ENCODE peak calls at places on chromosome X, in ten cellular contexts. W is IMR-90; Y is CD8-positive, alpha-beta memory T cell; C is heart right ventricle; O is brain microvascular endothelial cell; T is suprapubic skin; M is Peyer's patch; U is fibroblast of lung; N is tibial artery; E is AG04450. F is an unnamed sample.

GRCh38 chrX:110172215-110172614 is 145.7 kb downstream of the AMMECR1 start:
- DNase-seq in O (no peak), U (no peak), M (no peak), E (no peak), Y (no peak), T (no peak), C (no peak), W (no peak), N (no peak), F (no peak)

GRCh38 chrX:72101597-72102037 is 30.1 kb downstream of the RTL5 start:
- DNase-seq in T (no peak), C (no peak), N (no peak), O (no peak), E (no peak), U (no peak), W (no peak), M (no peak), Y (no peak), F (no peak)

GRCh38 chrX:144809025-144809424 is 438.3 kb upstream of the SPANXN1 start:
- DNase-seq in W (no peak), O (no peak), E (no peak), M (no peak), C (no peak), N (no peak), U (no peak), T (no peak), Y (no peak), F (no peak)

GRCh38 chrX:281166-281999 is at the start of gene PLCXD1:
- DNase-seq in T (peak), C (no peak), W (peak), U (peak), N (no peak), E (peak), M (no peak), O (no peak), Y (no peak), F (peak)

GRCh38 chrX:130680164-130681035 is 222.6 kb downstream of the ENOX2 start:
- DNase-seq in N (no peak), Y (no peak), E (no peak), M (no peak), W (peak), T (no peak), U (peak), C (no peak), O (peak), F (no peak)

GRCh38 chrX:138018145-138018799 is 452.3 kb downstream of the ZIC3 start:
- DNase-seq in W (no peak), N (no peak), Y (no peak), T (no peak), E (no peak), C (no peak), M (no peak), O (no peak), U (no peak), F (no peak)

GRCh38 chrX:103215768-103216085 is 819 bp downstream of the BEX4 start:
- DNase-seq in C (no peak), M (no peak), O (no peak), T (no peak), W (no peak), N (no peak), U (no peak), Y (no peak), E (no peak), F (no peak)

GRCh38 chrX:77174680-77175336 is 272.4 kb upstream of the FGF16 start:
- DNase-seq in O (no peak), W (no peak), E (no peak), M (no peak), U (no peak), T (no peak), C (no peak), Y (no peak), N (peak), F (no peak)

GRCh38 chrX:13265549-13266132 is 54.2 kb downstream of the ATXN3L start:
- DNase-seq in C (no peak), E (no peak), O (no peak), W (no peak), N (no peak), Y (no peak), T (no peak), M (no peak), U (no peak), F (no peak)

GRCh38 chrX:129606918-129607317 is 47.8 kb downstream of the APLN start:
- DNase-seq in O (peak), T (no peak), N (no peak), Y (peak), E (no peak), M (no peak), C (peak), U (peak), W (peak), F (no peak)

GRCh38 chrX:20374450-20374849 is 107.7 kb upstream of the RPS6KA3 start:
- DNase-seq in Y (no peak), O (no peak), N (no peak), E (no peak), W (no peak), C (no peak), U (no peak), M (no peak), T (no peak), F (no peak)

DNA sequence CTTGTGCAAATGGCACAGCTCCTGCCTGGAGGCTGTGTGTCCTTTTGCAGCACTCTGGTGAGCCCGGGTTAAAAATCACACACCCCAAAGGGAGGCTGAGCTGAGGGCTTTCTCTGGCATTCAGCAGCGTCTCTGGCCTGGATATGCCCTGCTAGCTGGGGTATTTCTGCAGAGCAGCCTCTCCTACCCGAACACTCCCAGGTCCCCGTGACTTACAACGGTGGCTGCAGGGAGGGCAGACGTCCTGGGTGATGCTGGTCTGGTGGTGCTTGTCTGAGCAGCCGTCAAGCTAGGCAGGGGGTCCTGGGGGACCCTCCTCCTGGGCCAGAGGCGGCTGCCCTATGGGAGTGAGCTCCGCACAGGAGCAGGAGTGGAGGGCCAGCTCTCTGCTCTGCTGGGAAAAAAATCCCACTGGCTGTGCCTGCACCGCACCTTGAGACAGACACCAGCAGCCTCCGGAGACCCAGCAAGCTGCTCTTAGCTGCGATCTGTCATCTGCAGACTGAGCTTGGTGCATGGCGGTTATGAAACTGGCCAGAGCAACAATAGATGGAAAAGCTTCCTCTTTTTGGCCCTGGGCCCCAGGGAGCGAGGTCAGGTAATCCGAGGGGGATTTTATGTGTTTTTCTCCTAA is 41.3 kb upstream of the ASMTL start:
- DNase-seq in N (no peak), M (no peak), Y (no peak), U (no peak), C (no peak), W (no peak), O (no peak), T (no peak), E (no peak), F (no peak)
- H3K4me3 ChIP-seq in N (no peak), M (peak), Y (no peak), U (no peak), C (no peak), W (no peak), O (no peak), T (no peak), E (no peak), F (no peak)

DNA sequence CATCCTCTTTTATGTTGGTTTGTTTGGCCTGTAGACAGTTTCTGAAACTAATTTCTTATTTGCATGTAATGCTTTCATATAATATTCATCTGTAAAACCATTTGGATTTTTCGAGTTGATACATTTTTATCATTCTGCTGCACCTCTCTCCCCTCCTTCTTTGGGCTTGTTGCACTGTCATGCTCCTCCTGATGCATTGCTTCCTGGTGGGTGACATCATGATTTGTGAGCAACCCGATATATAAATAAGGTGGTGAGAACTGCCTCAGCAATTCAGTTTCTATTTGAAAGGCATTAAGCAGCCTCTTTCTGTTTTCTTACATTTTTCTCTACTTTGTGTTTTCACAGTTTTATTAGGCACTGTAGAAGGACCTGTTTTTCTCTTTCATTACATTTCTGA is 515.7 kb downstream of the RPA4 start:
- DNase-seq in Y (no peak), E (peak), T (no peak), M (no peak), U (peak), O (peak), C (no peak), W (peak), N (no peak), F (no peak)
- H3K27ac ChIP-seq in Y (no peak), E (no peak), T (no peak), M (no peak), U (no peak), O (peak), C (no peak), W (no peak), N (no peak), F (no peak)

GRCh38 chrX:23742174-23742692 is 843 bp downstream of the ACOT9 start:
- DNase-seq in O (peak), C (peak), U (peak), Y (no peak), M (no peak), N (peak), W (peak), T (no peak), E (no peak), F (peak)
- H3K4me3 ChIP-seq in O (peak), C (peak), U (peak), Y (peak), M (peak), N (peak), W (peak), T (peak), E (peak), F (peak)

GRCh38 chrX:120332394-120332793 is 21.1 kb upstream of the TMEM255A start:
- DNase-seq in O (no peak), W (no peak), T (no peak), U (no peak), C (no peak), M (no peak), E (no peak), Y (no peak), N (no peak), F (no peak)

GRCh38 chrX:120334137-120334536 is 22.9 kb upstream of the TMEM255A start:
- DNase-seq in C (no peak), T (no peak), W (no peak), Y (peak), M (no peak), U (no peak), N (no peak), E (no peak), O (no peak), F (no peak)

GRCh38 chrX:120336899-120337298 is 25.0 kb upstream of the ATP1B4 start:
- DNase-seq in T (no peak), C (no peak), Y (no peak), N (no peak), M (no peak), O (no peak), E (no peak), W (no peak), U (no peak), F (no peak)

GRCh38 chrX:120334603-120335002 is 23.3 kb upstream of the TMEM255A start:
- DNase-seq in W (no peak), E (no peak), M (no peak), Y (no peak), U (no peak), C (no peak), T (no peak), N (no peak), O (no peak), F (no peak)
- H3K27ac ChIP-seq in W (no peak), E (no peak), M (no peak), Y (no peak), U (no peak), C (no peak), T (no peak), N (no peak), O (no peak), F (no peak)

GRCh38 chrX:47579537-47579936 is 2.7 kb upstream of the TIMP1 start:
- DNase-seq in W (peak), O (peak), E (no peak), U (peak), N (no peak), T (no peak), Y (no peak), C (no peak), M (no peak), F (peak)

GRCh38 chrX:47577901-47578300 is 4.3 kb upstream of the TIMP1 start:
- DNase-seq in N (no peak), M (no peak), T (no peak), U (no peak), Y (no peak), O (no peak), W (no peak), E (no peak), C (no peak), F (no peak)

GRCh38 chrX:47576021-47576898 is 6.0 kb upstream of the TIMP1 start:
- DNase-seq in U (no peak), E (no peak), T (no peak), C (no peak), W (no peak), N (no peak), Y (no peak), O (no peak), M (no peak), F (no peak)

GRCh38 chrX:47577424-47577823 is 4.8 kb upstream of the TIMP1 start:
- DNase-seq in N (no peak), T (no peak), U (no peak), M (no peak), C (no peak), O (no peak), W (no peak), Y (no peak), E (no peak), F (no peak)

GRCh38 chrX:47578692-47579091 is 3.5 kb upstream of the TIMP1 start:
- DNase-seq in Y (no peak), U (no peak), O (no peak), C (no peak), E (no peak), M (no peak), W (no peak), T (no peak), N (no peak), F (no peak)
- H3K4me3 ChIP-seq in Y (no peak), U (no peak), O (no peak), C (no peak), E (no peak), M (no peak), W (no peak), T (no peak), N (no peak), F (no peak)

DNA sequence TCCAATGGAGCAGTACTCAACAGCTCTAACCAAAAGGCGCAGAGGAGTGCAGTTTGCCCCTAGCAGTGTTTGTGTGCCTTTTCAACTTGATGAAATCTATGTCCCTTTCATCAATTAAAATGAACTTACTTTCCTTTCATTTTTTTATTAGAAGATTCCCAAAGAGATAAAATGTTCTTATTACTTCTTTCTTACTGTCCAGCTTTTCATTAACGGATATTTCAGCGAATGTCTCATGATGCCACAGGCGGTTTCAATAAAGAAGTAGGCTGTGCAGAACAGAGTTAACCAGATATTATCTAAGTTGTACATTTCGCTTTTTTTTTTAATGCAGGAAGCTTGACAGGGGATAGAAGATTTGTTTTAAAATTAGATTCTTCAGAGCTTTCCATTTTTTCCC is 3.4 kb upstream of the MAOB start:
- DNase-seq in M (no peak), W (no peak), U (no peak), C (no peak), N (no peak), Y (no peak), E (no peak), O (no peak), T (no peak), F (no peak)
- H3K27ac ChIP-seq in M (no peak), W (no peak), U (no peak), C (no peak), N (no peak), Y (no peak), E (no peak), O (no peak), T (no peak), F (no peak)

GRCh38 chrX:31036895-31037294 is 34.9 kb downstream of the FTHL17 start:
- DNase-seq in W (peak), Y (no peak), M (peak), E (peak), N (peak), U (peak), C (peak), T (no peak), O (peak), F (peak)

GRCh38 chrX:31039327-31039711 is 32.5 kb downstream of the FTHL17 start:
- DNase-seq in C (no peak), U (no peak), N (no peak), O (no peak), M (no peak), E (no peak), Y (no peak), T (no peak), W (no peak), F (no peak)

DNA sequence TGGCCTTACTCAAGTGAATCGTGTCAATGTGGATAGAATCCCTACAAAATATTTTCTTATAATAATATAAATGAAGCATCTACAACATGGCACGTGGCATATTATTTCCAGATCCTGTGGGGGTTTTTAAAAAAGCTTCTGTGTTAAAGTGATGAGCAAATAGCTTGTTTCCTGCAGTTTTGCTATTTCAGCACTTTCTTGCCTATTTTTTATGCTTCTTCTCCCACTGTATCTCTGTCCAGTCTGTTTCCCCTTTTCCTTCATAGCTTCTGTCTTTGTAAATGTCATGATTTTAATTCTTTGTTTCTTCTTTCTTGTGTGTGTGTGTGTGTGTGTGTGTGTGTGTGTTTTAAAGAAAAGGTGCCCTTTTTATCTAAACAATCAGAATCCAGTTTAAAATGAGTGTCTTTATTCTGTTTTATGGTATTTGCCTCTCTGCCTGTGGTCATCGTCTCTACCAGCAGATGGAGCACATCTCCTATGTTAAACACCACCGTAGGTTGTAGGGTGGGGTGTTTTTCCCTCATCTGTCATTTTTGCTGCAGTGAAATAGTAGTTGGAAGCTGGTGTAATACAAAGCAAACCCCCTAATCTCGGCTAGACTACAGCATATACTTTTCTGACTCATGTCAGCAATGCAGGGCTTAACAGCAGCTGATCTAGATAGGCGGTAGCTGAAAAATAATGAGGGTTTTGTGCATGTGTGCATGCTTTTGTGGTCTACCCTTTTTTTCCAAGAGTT is 33.1 kb downstream of the FTHL17 start:
- DNase-seq in E (peak), Y (no peak), M (no peak), W (peak), C (peak), O (peak), N (no peak), U (peak), T (no peak), F (no peak)
- H3K4me3 ChIP-seq in E (no peak), Y (no peak), M (no peak), W (no peak), C (no peak), O (no peak), N (no peak), U (no peak), T (no peak), F (no peak)

F was measured in SJSA1.